ENCODE peak calls at places on chromosomes 2 and 18, in eight cellular contexts. S is body of pancreas, G is transverse colon, V is epithelial cell of proximal tubule, O is GM23338, N is fibroblast of mammary gland, A is Calu3, I is foreskin fibroblast. T is an unnamed sample.

GRCh38 chr2:5472673-5473072 is 219.5 kb upstream of the SOX11 start:
- DNase-seq in G (no peak), V (no peak), S (no peak), A (no peak), O (no peak), I (no peak), N (no peak), T (no peak)

GRCh38 chr18:52130621-52131020 is 209.4 kb upstream of the DCC start:
- DNase-seq in N (no peak), G (no peak), A (no peak), O (no peak), I (no peak), S (no peak), V (no peak), T (peak)

GRCh38 chr2:30981519-30981918 is 156.7 kb downstream of the GALNT14 start:
- DNase-seq in N (no peak), S (no peak), I (no peak), A (no peak), O (peak), G (no peak), V (no peak), T (no peak)

GRCh38 chr2:69544951-69545350 is 98.6 kb downstream of the AAK1 start:
- DNase-seq in A (no peak), I (no peak), O (no peak), V (no peak), S (no peak), N (peak), G (no peak), T (no peak)

GRCh38 chr2:189236066-189236465 is 56.5 kb upstream of the COL5A2 start:
- DNase-seq in A (no peak), G (no peak), I (peak), V (no peak), N (peak), S (no peak), O (no peak), T (peak)

GRCh38 chr2:224958466-224958857 is 83.8 kb downstream of the DOCK10 start:
- DNase-seq in S (no peak), N (peak), G (no peak), V (no peak), A (no peak), I (peak), O (no peak), T (no peak)

GRCh38 chr2:25312958-25313710 is 28.6 kb downstream of the DNMT3A start:
- DNase-seq in I (no peak), N (no peak), G (no peak), O (no peak), S (no peak), A (no peak), V (no peak), T (no peak)

GRCh38 chr2:33786881-33787280 is 187.8 kb upstream of the FAM98A start:
- DNase-seq in G (no peak), S (no peak), I (no peak), O (no peak), N (no peak), A (no peak), V (no peak), T (no peak)

GRCh38 chr2:233996436-233996835 is 54.1 kb upstream of the SPP2 start:
- DNase-seq in S (no peak), G (no peak), N (peak), A (no peak), I (peak), O (no peak), V (no peak), T (no peak)

GRCh38 chr2:168189835-168190426 is 57.5 kb downstream of the STK39 start:
- DNase-seq in O (no peak), V (no peak), S (no peak), N (peak), A (no peak), I (peak), G (peak), T (peak)

GRCh38 chr2:96325038-96325883 is at the start of gene ITPRIPL1:
- DNase-seq in O (peak), A (peak), N (peak), I (no peak), V (no peak), G (peak), S (peak), T (no peak)

GRCh38 chr2:30217644-30218361 is 13.5 kb upstream of the LBH start:
- DNase-seq in A (peak), N (no peak), G (peak), O (peak), S (peak), V (no peak), I (no peak), T (peak)

GRCh38 chr2:57802243-57802642 is 244.4 kb upstream of the VRK2 start:
- DNase-seq in O (no peak), A (no peak), N (no peak), V (no peak), S (no peak), I (no peak), G (no peak), T (no peak)

GRCh38 chr2:9008951-9009664 is 5.6 kb upstream of the MBOAT2 start:
- DNase-seq in G (no peak), V (no peak), S (no peak), I (no peak), N (no peak), O (no peak), A (no peak), T (no peak)

GRCh38 chr2:100195942-100196341 is 53.6 kb upstream of the AFF3 start:
- DNase-seq in I (no peak), S (no peak), A (no peak), O (no peak), G (no peak), N (no peak), V (no peak), T (no peak)

GRCh38 chr2:160912276-160912675 is 248.0 kb upstream of the TANK start:
- DNase-seq in N (peak), O (no peak), A (no peak), G (no peak), I (no peak), S (no peak), V (no peak), T (no peak)

GRCh38 chr18:42442661-42443060 is 487.6 kb downstream of the PIK3C3 start:
- DNase-seq in O (no peak), A (no peak), V (no peak), G (no peak), S (no peak), N (peak), I (no peak), T (no peak)

GRCh38 chr2:1297376-1298159 is 115.7 kb upstream of the TPO start:
- DNase-seq in S (no peak), O (peak), N (no peak), A (no peak), G (no peak), V (no peak), I (no peak), T (no peak)

GRCh38 chr2:15763106-15763821 is 171.6 kb downstream of the DDX1 start:
- DNase-seq in S (no peak), I (no peak), V (no peak), N (no peak), G (no peak), O (no peak), A (no peak), T (no peak)

GRCh38 chr2:48529676-48530032 is 300 bp upstream of the STON1 start:
- DNase-seq in A (no peak), V (no peak), S (no peak), O (no peak), N (no peak), I (no peak), G (no peak), T (no peak)

GRCh38 chr2:15840969-15841368 is 99.4 kb upstream of the MYCN start:
- DNase-seq in N (no peak), G (no peak), O (no peak), I (no peak), S (no peak), V (no peak), A (no peak), T (no peak)

GRCh38 chr2:178677599-178677998 is 129.6 kb downstream of the TTN start:
- DNase-seq in O (no peak), A (no peak), I (no peak), S (no peak), G (no peak), N (no peak), V (no peak), T (no peak)

GRCh38 chr2:178683877-178684276 is 123.3 kb downstream of the TTN start:
- DNase-seq in V (no peak), O (no peak), N (no peak), A (no peak), G (no peak), S (no peak), I (no peak), T (no peak)

GRCh38 chr2:178676046-178676445 is 131.2 kb downstream of the TTN start:
- DNase-seq in A (no peak), G (no peak), I (no peak), S (no peak), N (no peak), O (no peak), V (no peak), T (no peak)

GRCh38 chr2:178681081-178681480 is 126.1 kb downstream of the TTN start:
- DNase-seq in G (no peak), I (no peak), A (no peak), V (no peak), N (no peak), S (no peak), O (no peak), T (no peak)

GRCh38 chr2:178679891-178680290 is 127.3 kb downstream of the TTN start:
- DNase-seq in N (no peak), I (no peak), V (no peak), G (no peak), O (no peak), S (no peak), A (no peak), T (peak)
- TF ChIP-seq CTCF in N (no peak), I (no peak), V (no peak), G (no peak), O (no peak), S (no peak), A (no peak), T (no peak)

DNA sequence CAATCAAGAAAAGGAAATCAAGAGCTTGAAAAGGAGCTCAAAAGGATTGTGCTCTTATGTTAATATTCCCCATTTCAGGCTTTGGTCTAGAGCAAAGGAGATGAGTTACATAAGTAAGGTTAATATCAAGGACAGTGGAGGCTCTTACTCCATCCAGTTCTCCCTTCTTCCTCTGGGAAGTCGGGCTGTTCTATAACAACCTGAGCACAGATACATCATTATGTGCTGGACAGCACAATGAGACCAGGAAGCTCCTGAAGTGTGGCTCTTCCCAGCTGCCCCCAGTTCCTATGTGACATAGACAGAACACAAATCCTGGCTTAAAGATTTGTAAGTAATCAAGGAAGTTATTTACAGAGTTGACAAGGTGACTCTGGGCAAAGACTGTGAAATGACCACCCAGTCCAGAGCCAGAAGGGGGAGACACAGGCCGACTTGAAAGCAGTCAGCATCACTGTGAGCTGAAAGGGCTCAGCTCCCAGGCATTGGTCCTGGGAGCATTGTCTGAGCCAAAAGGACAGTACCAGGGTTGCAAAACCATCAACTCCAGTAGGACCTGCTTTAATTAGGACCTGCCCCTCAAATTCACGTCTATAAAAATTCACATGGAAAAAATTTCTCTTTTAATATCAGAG is 917.6 kb upstream of the ACVR2A start:
- DNase-seq in A (peak), S (peak), I (peak), V (peak), N (peak), O (peak), G (peak), T (peak)
- TF ChIP-seq CTCF in A (peak), S (no peak), I (peak), V (peak), N (peak), O (peak), G (peak), T (peak)

DNA sequence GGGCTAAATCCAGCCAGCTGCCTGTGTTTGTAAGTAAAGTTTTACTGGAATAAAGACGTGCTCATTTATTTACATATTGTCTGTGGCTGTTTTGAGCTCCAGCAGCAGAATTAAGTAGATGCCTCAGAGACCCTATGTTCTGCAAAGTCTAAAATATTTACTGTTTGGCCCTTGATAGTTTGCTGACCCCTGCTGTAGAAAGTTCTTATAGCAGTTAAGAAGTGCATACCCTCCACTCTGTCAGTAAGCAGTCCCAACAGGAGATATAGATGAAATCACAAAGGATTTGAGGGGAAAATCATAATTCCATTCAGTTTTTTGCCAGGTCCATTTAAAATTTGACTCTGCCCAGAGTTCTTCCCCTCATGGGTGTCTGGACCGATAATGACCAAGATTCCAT is 50.1 kb upstream of the ITM2C start:
- DNase-seq in V (no peak), I (no peak), N (peak), O (peak), G (no peak), S (no peak), A (no peak), T (peak)
- TF ChIP-seq CTCF in V (peak), I (peak), N (peak), O (peak), G (no peak), S (no peak), A (no peak), T (peak)

GRCh38 chr2:238461051-238461450 is 34.3 kb downstream of the ASB1 start:
- DNase-seq in O (no peak), S (no peak), I (no peak), V (no peak), G (no peak), N (no peak), A (no peak), T (no peak)
- TF ChIP-seq CTCF in O (no peak), S (no peak), I (no peak), V (no peak), G (no peak), N (no peak), A (no peak), T (no peak)

GRCh38 chr18:23503038-23503966 is at the start of gene RMC1:
- DNase-seq in I (peak), G (peak), N (peak), V (no peak), A (peak), S (peak), O (peak), T (peak)
- TF ChIP-seq CTCF in I (no peak), G (no peak), N (no peak), V (no peak), A (no peak), S (no peak), O (peak), T (no peak)

GRCh38 chr2:144329472-144329871 is 190.4 kb downstream of the ZEB2 start:
- DNase-seq in V (no peak), O (no peak), N (no peak), S (no peak), I (no peak), G (no peak), A (no peak), T (no peak)

GRCh38 chr2:144333144-144333555 is 186.8 kb downstream of the ZEB2 start:
- DNase-seq in V (no peak), A (no peak), G (no peak), O (peak), I (no peak), N (no peak), S (no peak), T (no peak)

GRCh38 chr2:144332356-144333143 is 187.4 kb downstream of the ZEB2 start:
- DNase-seq in I (peak), G (peak), O (peak), V (no peak), N (peak), A (peak), S (peak), T (peak)

GRCh38 chr2:144330951-144331651 is 188.8 kb downstream of the ZEB2 start:
- DNase-seq in O (peak), G (no peak), S (no peak), I (no peak), N (peak), V (no peak), A (no peak), T (peak)

DNA sequence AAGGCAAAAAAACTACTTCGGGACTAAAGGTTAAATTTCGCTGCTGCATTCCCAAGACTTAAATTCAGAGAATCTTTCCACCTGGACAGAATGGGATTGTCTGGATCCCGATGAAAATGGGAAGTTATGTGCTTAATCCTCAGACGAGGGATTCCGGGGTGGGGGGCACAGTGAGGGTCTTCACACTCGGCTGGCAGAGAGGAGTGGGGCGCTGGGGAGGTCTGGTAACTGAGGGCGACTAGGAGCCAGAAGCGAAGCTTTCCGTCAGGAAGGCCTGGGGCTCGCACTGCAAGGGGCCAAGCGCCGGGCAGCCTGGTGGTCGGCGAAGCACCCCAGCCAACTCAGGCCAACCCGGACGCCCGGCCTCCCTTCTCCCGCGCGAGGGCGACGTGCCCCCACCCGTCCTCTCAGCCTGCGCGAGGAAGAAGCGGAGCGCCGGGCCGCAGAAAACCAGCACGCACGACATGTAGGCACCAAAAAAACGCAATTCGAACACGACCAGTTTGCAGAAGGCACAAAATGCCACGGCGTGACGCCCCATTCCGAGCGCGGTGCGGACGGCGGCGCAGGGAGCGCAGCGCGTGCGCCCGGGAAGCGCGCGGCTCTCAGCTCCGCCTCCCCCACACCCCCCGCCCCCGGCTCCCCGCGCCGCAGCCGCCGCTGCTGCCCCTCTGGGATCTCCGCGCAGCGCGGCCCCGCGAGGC is 188.1 kb downstream of the ZEB2 start:
- DNase-seq in S (no peak), G (no peak), I (no peak), N (no peak), V (no peak), A (no peak), O (peak), T (no peak)
- TF ChIP-seq CTCF in S (no peak), G (no peak), I (peak), N (no peak), V (no peak), A (no peak), O (no peak), T (no peak)

DNA sequence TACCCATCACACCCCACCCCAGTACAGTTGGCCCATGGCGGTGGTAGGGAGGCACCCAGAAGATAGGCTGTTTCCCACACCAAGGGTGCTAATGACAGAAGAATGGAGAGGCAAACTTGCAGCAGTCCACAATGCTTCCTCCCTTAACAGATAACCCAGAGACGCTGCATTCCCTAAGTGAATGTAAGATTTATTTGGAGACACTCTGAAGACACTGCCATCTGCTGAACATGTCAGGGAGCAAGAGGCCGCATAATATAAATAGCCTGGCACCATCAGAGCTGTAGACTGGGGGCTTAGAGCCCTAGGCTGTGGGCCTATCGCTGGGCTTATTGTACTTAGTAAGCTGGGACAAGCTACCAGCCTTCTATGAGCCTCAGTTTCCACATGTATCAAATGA is 2.2 kb upstream of the IWS1 start:
- DNase-seq in V (no peak), O (peak), A (no peak), S (no peak), N (no peak), G (no peak), I (no peak), T (no peak)
- TF ChIP-seq CTCF in V (no peak), O (no peak), A (no peak), S (no peak), N (no peak), G (no peak), I (no peak), T (no peak)

GRCh38 chr2:55114597-55114996 is 64.3 kb upstream of the RTN4 start:
- DNase-seq in N (no peak), I (no peak), A (no peak), O (no peak), G (no peak), V (no peak), S (no peak), T (no peak)

GRCh38 chr2:55113976-55114564 is 63.8 kb upstream of the RTN4 start:
- DNase-seq in G (no peak), N (no peak), I (no peak), O (no peak), S (no peak), A (no peak), V (no peak), T (no peak)

GRCh38 chr2:55111570-55112228 is 61.4 kb upstream of the RTN4 start:
- DNase-seq in O (peak), N (peak), V (peak), G (peak), S (peak), I (peak), A (no peak), T (peak)

GRCh38 chr2:55111230-55111569 is 60.9 kb upstream of the RTN4 start:
- DNase-seq in O (no peak), N (no peak), A (no peak), G (no peak), S (no peak), V (no peak), I (no peak), T (no peak)

DNA sequence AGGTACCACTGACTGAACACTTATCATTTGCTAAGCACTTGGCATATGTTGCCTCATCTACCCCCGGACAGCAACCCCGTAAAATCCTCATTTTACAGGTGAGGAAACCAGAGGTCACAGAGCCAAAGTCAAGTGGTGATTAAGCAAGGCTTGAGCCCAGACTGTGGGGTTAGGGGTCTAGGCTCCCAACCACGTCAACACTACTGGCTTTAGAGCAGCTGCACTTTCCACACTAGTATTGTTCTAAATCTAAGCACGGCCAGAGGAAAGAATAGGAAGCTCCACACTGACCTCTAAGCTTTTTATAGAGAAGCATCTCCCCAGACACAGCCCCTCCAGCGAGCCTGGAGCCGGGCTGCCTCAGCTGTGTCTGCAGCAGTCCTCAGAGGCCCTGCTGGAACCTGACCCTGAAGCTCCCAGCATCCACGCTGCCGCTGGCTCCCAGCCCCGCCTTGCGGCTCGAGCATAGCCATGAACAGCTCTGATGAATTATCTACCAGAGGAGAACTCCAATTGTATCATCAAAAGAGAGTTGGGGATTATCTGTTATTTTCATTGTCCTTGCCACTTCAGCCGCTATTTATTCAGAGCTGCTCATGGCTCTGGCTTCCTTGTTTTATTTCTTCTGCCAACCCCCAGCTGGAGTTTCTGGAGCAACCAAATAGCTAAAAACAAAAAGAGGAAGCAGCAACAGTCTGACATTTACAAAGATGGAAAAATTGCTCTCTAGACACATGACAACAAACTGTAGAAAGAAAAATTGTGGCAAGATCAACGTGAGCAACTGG is 62.2 kb upstream of the RTN4 start:
- DNase-seq in G (peak), A (no peak), V (no peak), I (no peak), N (peak), S (peak), O (no peak), T (no peak)
- TF ChIP-seq CTCF in G (no peak), A (no peak), V (no peak), I (no peak), N (peak), S (no peak), O (no peak), T (no peak)

GRCh38 chr2:113799375-113799774 is 42.9 kb upstream of the SLC35F5 start:
- DNase-seq in V (no peak), S (no peak), O (no peak), I (no peak), A (no peak), N (peak), G (no peak), T (no peak)
- TF ChIP-seq CTCF in V (no peak), S (no peak), O (no peak), I (no peak), A (no peak), N (peak), G (no peak), T (no peak)